ENCODE peak calls at places on chromosome 20, in five cellular contexts. V is mammary epithelial cell, Z is fibroblast of lung, H is SK-N-SH, A is GM23248. O is an unnamed sample.
A peak's percentile ranks its signal among the peaks of the same experiment; 100 is the strongest.

GRCh38 chr20:63533871-63534393 is 3.2 kb downstream of the PTK6 start:
- DNase-seq in V (peak; percentile 78), Z (no peak), H (peak; percentile 23), A (no peak), O (no peak)

GRCh38 chr20:8930691-8931090 is 138.2 kb upstream of the PLCB4 start:
- DNase-seq in V (no peak), Z (no peak), H (no peak), A (peak; percentile 53), O (no peak)

GRCh38 chr20:20277772-20278382 is 90.0 kb upstream of the INSM1 start:
- DNase-seq in V (no peak), Z (no peak), H (no peak), A (no peak), O (no peak)

GRCh38 chr20:17530716-17531536 is at the start of gene BFSP1:
- DNase-seq in V (peak; percentile 58), Z (peak; percentile 65), H (peak; percentile 84), A (peak; percentile 81), O (peak; percentile 39)

GRCh38 chr20:32168184-32168910 is 39.2 kb downstream of the PLAGL2 start:
- DNase-seq in V (no peak), Z (peak; percentile 54), H (no peak), A (peak; percentile 13), O (peak; percentile 28)

GRCh38 chr20:53930651-53931504 is 139.5 kb downstream of the BCAS1 start:
- DNase-seq in V (peak; percentile 85), Z (peak; percentile 70), H (no peak), A (peak; percentile 51), O (no peak)

GRCh38 chr20:56208121-56208520 is 40.4 kb upstream of the MC3R start:
- DNase-seq in V (no peak), Z (no peak), H (no peak), A (no peak), O (no peak)

GRCh38 chr20:12969071-12969669 is 39.6 kb upstream of the SPTLC3 start:
- DNase-seq in V (no peak), Z (no peak), H (no peak), A (no peak), O (no peak)

GRCh38 chr20:24991897-24992419 is 593 bp downstream of the APMAP start:
- DNase-seq in V (no peak), Z (peak; percentile 9), H (peak; percentile 56), A (peak; percentile 56), O (no peak)

GRCh38 chr20:5033566-5033965 is 32.3 kb upstream of the SLC23A2 start:
- DNase-seq in V (peak; percentile 19), Z (peak; percentile 63), H (no peak), A (peak; percentile 12), O (no peak)

GRCh38 chr20:64216036-64216435 is 39.5 kb upstream of the PCMTD2 start:
- DNase-seq in V (no peak), Z (no peak), H (no peak), A (no peak), O (no peak)

GRCh38 chr20:33947709-33948295 is 45.9 kb upstream of the RALY start:
- DNase-seq in V (peak; percentile 46), Z (peak; percentile 6), H (peak; percentile 53), A (peak; percentile 28), O (peak; percentile 93)

GRCh38 chr20:63497946-63498935 is 642 bp downstream of the EEF1A2 start:
- DNase-seq in V (peak; percentile 29), Z (peak; percentile 42), H (peak; percentile 90), A (peak; percentile 79), O (no peak)

GRCh38 chr20:51365670-51366069 is 176.8 kb downstream of the NFATC2 start:
- DNase-seq in V (peak; percentile 58), Z (peak; percentile 97), H (no peak), A (peak; percentile 91), O (no peak)

GRCh38 chr20:58693226-58694006 is 816 bp downstream of the NPEPL1 start:
- DNase-seq in V (no peak), Z (no peak), H (no peak), A (peak; percentile 43), O (no peak)

GRCh38 chr20:21322083-21322710 is 19.1 kb downstream of the XRN2 start:
- DNase-seq in V (peak; percentile 28), Z (peak; percentile 35), H (no peak), A (no peak), O (no peak)

GRCh38 chr20:17026346-17026745 is 200.5 kb upstream of the PCSK2 start:
- DNase-seq in V (no peak), Z (peak; percentile 61), H (no peak), A (peak; percentile 33), O (no peak)

GRCh38 chr20:39651645-39652340 is 689.6 kb downstream of the DHX35 start:
- DNase-seq in V (no peak), Z (no peak), H (peak; percentile 27), A (no peak), O (no peak)

GRCh38 chr20:64247970-64248841 is 7.3 kb upstream of the PCMTD2 start:
- DNase-seq in V (no peak), Z (no peak), H (no peak), A (no peak), O (no peak)

GRCh38 chr20:63742381-63743024 is 2.9 kb downstream of the SLC2A4RG start:
- DNase-seq in V (no peak), Z (no peak), H (no peak), A (no peak), O (no peak)

GRCh38 chr20:56487216-56487615 is 18.8 kb downstream of the RTF2 start:
- DNase-seq in V (no peak), Z (no peak), H (no peak), A (no peak), O (no peak)

GRCh38 chr20:16864069-16864468 is 115.9 kb downstream of the OTOR start:
- DNase-seq in V (no peak), Z (peak; percentile 25), H (no peak), A (peak; percentile 75), O (no peak)

GRCh38 chr20:52683761-52684160 is 288.4 kb upstream of the TSHZ2 start:
- DNase-seq in V (no peak), Z (no peak), H (no peak), A (no peak), O (no peak)

GRCh38 chr20:44650777-44651493 is 564 bp downstream of the ADA start:
- DNase-seq in V (no peak), Z (no peak), H (no peak), A (peak; percentile 18), O (no peak)

GRCh38 chr20:37352611-37352980 is 6.7 kb downstream of the SRC start:
- DNase-seq in V (no peak), Z (no peak), H (peak; percentile 2), A (no peak), O (no peak)

GRCh38 chr20:38173237-38174156 is 8.4 kb upstream of the TGM2 start:
- DNase-seq in V (peak; percentile 87), Z (peak; percentile 95), H (no peak), A (peak; percentile 97), O (no peak)

DNA sequence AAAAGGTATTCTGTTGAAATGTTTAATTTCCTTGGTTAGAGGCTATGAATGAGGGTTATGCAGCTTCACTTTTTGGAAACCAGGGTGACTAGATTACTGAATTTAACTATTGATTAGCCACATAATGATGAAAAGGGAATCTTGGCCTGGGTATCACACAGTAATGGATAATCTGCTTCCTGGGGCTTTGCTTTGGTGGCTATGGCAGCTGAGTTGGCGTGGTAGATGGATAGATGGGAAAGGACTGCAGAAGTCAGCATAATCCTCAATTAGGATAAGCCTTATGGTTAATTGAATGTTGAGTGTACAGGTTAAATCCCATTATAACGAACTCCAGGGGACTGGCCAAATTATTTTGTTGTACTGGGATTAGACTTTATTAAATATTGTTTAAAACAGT is 5.2 kb downstream of the NCOA3 start:
- DNase-seq in V (no peak), Z (no peak), H (no peak), A (no peak), O (no peak)
- H3K9ac ChIP-seq in V (no peak overlapping the region), Z (no peak overlapping the region), H (no peak overlapping the region), A (no peak overlapping the region), O (no peak overlapping the region)

DNA sequence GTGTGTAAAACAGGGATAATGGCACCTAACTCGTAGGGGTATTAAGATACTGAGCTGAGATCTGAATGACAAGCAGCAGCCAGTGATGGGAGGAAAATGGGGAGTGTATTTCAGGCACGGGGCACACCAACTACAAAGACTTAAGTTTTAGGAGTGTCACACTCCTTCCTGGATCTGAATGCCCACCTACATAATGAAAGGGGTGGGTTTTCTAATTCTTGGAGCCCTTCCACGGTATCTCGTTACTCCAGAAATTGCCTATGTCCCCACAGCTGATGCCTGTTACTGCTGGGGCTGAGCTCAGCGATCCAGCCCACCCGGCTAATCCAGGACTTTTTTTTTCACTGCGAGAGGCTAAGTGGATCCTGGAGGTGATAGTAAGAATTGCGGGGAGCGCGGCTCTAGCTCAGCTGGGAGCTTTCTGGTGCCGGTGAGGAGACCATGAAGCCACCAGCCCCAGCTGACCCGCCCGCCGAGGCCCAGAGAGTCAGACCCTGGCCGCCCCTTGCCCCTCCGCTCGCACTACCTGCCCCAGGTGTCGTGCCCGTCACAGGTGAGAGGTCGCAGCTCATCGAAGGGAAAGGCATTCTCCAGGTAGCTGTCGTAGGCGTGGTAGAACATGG is 726 bp downstream of the EDEM2 start:
- DNase-seq in V (peak; percentile 13), Z (no peak), H (peak; percentile 71), A (peak; percentile 70), O (peak; percentile 20)
- H3K4me3 ChIP-seq in V (peak overlapping the region; percentile 90), Z (peak overlapping the region; percentile 58), H (peak overlapping the region; percentile 89), A (peak overlapping the region; percentile 80), O (peak overlapping the region; percentile 67)

DNA sequence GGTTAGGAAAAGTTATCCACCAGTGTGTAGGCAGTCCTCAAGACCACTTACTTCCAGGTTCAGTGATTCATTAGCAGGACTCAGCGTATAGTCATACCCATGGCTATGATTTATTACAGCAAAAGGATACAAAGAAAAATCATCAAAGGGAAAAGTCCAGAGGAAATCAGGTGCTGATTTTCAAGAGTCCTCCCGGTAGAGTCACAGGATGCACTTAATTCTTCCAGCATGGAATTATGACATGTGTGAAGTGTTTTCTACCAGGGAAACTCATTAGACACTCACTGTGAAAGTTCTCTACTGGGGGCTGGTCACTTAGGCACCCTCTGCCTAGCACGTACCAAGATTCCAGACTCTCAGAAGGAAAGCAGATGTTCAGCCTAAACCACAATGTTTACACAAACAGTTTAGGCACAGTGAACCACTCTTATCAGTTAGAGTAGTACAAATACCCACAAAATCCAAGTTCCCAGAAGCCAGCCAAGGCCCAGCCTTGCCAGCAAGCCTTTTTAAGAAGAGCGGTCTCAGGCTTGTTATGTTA is 10.2 kb downstream of the WFDC3 start:
- DNase-seq in V (peak; percentile 98), Z (peak; percentile 96), H (no peak), A (peak; percentile 89), O (no peak)
- H3K9ac ChIP-seq in V (peak overlapping the region; percentile 61), Z (no peak overlapping the region), H (no peak overlapping the region), A (peak overlapping the region; percentile 69), O (no peak overlapping the region)

GRCh38 chr20:46688151-46689081 is 828 bp downstream of the TP53RK start:
- DNase-seq in V (no peak), Z (peak; percentile 42), H (no peak), A (peak; percentile 76), O (no peak)

GRCh38 chr20:46690219-46691111 is 1.2 kb upstream of the TP53RK start:
- DNase-seq in V (no peak), Z (peak; percentile 40), H (no peak), A (peak; percentile 64), O (no peak)

GRCh38 chr20:46694484-46694883 is 5.2 kb upstream of the TP53RK start:
- DNase-seq in V (no peak), Z (no peak), H (no peak), A (peak; percentile 53), O (no peak)

GRCh38 chr20:46689082-46689753 is at the start of gene TP53RK:
- DNase-seq in V (peak; percentile 100), Z (peak; percentile 100), H (peak; percentile 87), A (peak; percentile 100), O (peak; percentile 100)

DNA sequence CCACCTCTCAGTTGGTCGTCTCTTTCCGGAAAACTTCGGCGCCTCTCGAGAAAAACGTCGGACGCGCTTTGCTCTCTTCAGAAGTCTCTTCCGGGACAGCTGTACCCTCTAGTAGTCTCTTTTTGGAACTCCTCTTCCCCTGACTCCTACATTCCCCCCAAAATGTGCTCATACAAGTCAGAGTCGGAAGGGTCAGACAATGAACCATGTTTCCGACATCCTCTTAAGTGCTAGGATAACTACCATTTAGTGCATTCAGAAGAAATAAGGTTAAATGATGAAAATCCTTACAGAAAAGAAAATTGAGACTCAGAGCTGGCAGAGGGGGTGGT is 476 bp upstream of the TP53RK start:
- DNase-seq in V (no peak), Z (no peak), H (no peak), A (no peak), O (no peak)
- H3K4me3 ChIP-seq in V (peak overlapping the region; percentile 54), Z (peak overlapping the region; percentile 33), H (peak overlapping the region; percentile 61), A (peak overlapping the region; percentile 73), O (peak overlapping the region; percentile 23)

O was measured in NT2/D1.